ENCODE peak calls at places on chromosomes 6 and 20, in eight cellular contexts. F, A, Y, K, T, U, B and P are unnamed samples. For H3K4me1, the result is how much of the 10 kb centered on the place peaks cover.

GRCh38 chr6:41577865-41578713 is 31.9 kb downstream of the FOXP4 start:
- DNase-seq in F (peak), A (peak), Y (peak), K (peak), T (peak), U (peak), B (peak), P (peak)

GRCh38 chr6:99130897-99131873 is 183.4 kb upstream of the FBXL4 start:
- DNase-seq in F (no peak), A (no peak), Y (no peak), K (no peak), T (no peak), U (peak), B (no peak), P (no peak)

GRCh38 chr6:44151348-44152108 is 7.1 kb upstream of the CAPN11 start:
- DNase-seq in F (peak), A (peak), Y (peak), K (peak), T (peak), U (peak), B (peak), P (peak)

GRCh38 chr6:312704-313485 is 20.6 kb downstream of the DUSP22 start:
- DNase-seq in F (no peak), A (no peak), Y (no peak), K (no peak), T (no peak), U (no peak), B (no peak), P (no peak)

GRCh38 chr6:109373762-109374161 is 8.5 kb downstream of the CD164 start:
- DNase-seq in F (no peak), A (no peak), Y (no peak), K (peak), T (no peak), U (no peak), B (no peak), P (no peak)

GRCh38 chr6:168941036-168941435 is 312.6 kb downstream of the THBS2 start:
- DNase-seq in F (no peak), A (no peak), Y (no peak), K (peak), T (no peak), U (no peak), B (no peak), P (no peak)

GRCh38 chr6:158996863-158997262 is 3.1 kb downstream of the RSPH3 start:
- DNase-seq in F (no peak), A (no peak), Y (no peak), K (no peak), T (no peak), U (no peak), B (no peak), P (no peak)

GRCh38 chr6:114449659-114450058 is 106.8 kb upstream of the HS3ST5 start:
- DNase-seq in F (no peak), A (no peak), Y (no peak), K (no peak), T (no peak), U (no peak), B (no peak), P (no peak)

GRCh38 chr20:43761396-43762340 is 34.9 kb upstream of the GTSF1L start:
- DNase-seq in F (no peak), A (no peak), Y (no peak), K (peak), T (no peak), U (no peak), B (no peak), P (no peak)

GRCh38 chr6:84514089-84514971 is 250.1 kb downstream of the TBX18 start:
- DNase-seq in F (no peak), A (no peak), Y (no peak), K (no peak), T (no peak), U (no peak), B (no peak), P (no peak)

GRCh38 chr20:25052255-25053206 is 5.4 kb downstream of the ACSS1 start:
- DNase-seq in F (no peak), A (no peak), Y (no peak), K (peak), T (no peak), U (no peak), B (no peak), P (no peak)

GRCh38 chr20:47677314-47678129 is 107.8 kb downstream of the SULF2 start:
- DNase-seq in F (peak), A (peak), Y (peak), K (peak), T (peak), U (peak), B (peak), P (peak)

GRCh38 chr6:151325075-151326050 is 66.0 kb downstream of the ZBTB2 start:
- DNase-seq in F (peak), A (peak), Y (peak), K (peak), T (peak), U (peak), B (peak), P (peak)

GRCh38 chr6:144809120-144809519 is 524.0 kb downstream of the UTRN start:
- DNase-seq in F (no peak), A (peak), Y (peak), K (peak), T (peak), U (no peak), B (peak), P (no peak)

GRCh38 chr20:32009564-32009963 is 674 bp upstream of the CCM2L start:
- DNase-seq in F (no peak), A (no peak), Y (no peak), K (no peak), T (no peak), U (no peak), B (no peak), P (no peak)

GRCh38 chr20:32006053-32006452 is 4.2 kb upstream of the CCM2L start:
- DNase-seq in F (no peak), A (no peak), Y (no peak), K (no peak), T (no peak), U (no peak), B (no peak), P (no peak)

GRCh38 chr20:32010096-32010495 is at the start of gene CCM2L:
- DNase-seq in F (no peak), A (no peak), Y (no peak), K (no peak), T (no peak), U (no peak), B (no peak), P (no peak)

GRCh38 chr20:32006841-32007786 is 3.1 kb upstream of the CCM2L start:
- DNase-seq in F (no peak), A (no peak), Y (no peak), K (no peak), T (no peak), U (peak), B (no peak), P (no peak)

GRCh38 chr20:32007787-32008616 is 2.2 kb upstream of the CCM2L start:
- DNase-seq in F (peak), A (no peak), Y (no peak), K (no peak), T (no peak), U (peak), B (no peak), P (no peak)
- H3K9ac ChIP-seq in F (no peak), A (no peak), Y (no peak), K (no peak), T (no peak), U (no peak), B (no peak), P (no peak)

GRCh38 chr20:37520417-37520751 is 666 bp upstream of the NNAT start:
- DNase-seq in F (no peak), A (no peak), Y (no peak), K (no peak), T (no peak), U (no peak), B (no peak), P (no peak)

GRCh38 chr20:37521091-37521771 is at the start of gene NNAT:
- DNase-seq in F (peak), A (no peak), Y (no peak), K (no peak), T (no peak), U (no peak), B (no peak), P (no peak)

GRCh38 chr20:37524221-37524700 is 3.2 kb downstream of the NNAT start:
- DNase-seq in F (no peak), A (no peak), Y (no peak), K (no peak), T (peak), U (no peak), B (no peak), P (peak)

GRCh38 chr20:37523012-37523391 is 2.0 kb downstream of the NNAT start:
- DNase-seq in F (no peak), A (no peak), Y (no peak), K (no peak), T (no peak), U (no peak), B (no peak), P (no peak)

DNA sequence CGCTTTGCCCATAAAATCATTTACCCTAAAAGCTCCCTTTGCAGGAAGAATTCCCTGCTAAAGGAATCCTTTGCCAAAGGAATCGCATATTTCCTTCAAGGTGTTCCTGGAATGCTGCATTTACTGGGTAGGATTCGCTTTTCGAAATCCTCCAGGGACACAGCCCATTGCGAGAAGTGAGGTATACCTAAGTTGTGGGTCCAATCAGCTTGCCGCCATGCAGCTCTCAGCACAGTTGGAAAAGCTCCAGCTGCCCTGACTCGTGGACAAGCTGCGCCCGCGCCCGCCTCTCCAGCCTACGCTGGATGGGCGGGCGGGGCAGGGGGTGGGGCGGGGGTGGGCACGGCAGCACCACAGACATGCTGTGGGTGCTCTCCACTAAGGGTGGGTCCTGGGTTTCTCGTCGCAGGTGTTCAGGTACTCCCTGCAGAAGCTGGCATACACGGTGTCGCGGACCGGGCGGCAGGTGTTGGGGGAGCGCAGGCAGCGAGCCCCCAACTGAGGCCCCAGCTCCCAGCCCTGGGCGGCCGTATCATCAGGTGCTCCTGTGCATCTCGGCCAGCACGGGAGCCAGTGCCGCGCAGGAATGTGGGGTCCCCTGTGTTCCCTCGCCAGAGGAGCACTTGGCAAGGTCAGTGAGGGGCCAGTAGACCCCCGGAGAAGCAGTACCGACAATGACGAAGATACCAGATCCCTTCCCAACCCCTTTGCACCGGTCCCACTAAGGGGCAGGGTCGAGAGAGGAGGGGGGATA is 1.4 kb downstream of the NNAT start:
- DNase-seq in F (peak), A (no peak), Y (peak), K (no peak), T (peak), U (no peak), B (no peak), P (peak)
- H3K4me1 ChIP-seq in F (under half), A (under half), Y (under half), K (under half), T (half or more), U (under half), B (under half), P (under half)

GRCh38 chr20:45469336-45470261 is at the start of gene WFDC2:
- DNase-seq in F (peak), A (no peak), Y (no peak), K (no peak), T (no peak), U (peak), B (no peak), P (peak)

GRCh38 chr20:45470939-45471338 is 1.4 kb downstream of the WFDC2 start:
- DNase-seq in F (no peak), A (no peak), Y (no peak), K (peak), T (no peak), U (peak), B (no peak), P (no peak)

GRCh38 chr20:45467172-45467571 is 2.4 kb upstream of the WFDC2 start:
- DNase-seq in F (no peak), A (no peak), Y (no peak), K (no peak), T (no peak), U (no peak), B (no peak), P (no peak)

GRCh38 chr20:45467861-45468260 is 1.7 kb upstream of the WFDC2 start:
- DNase-seq in F (no peak), A (no peak), Y (no peak), K (no peak), T (no peak), U (no peak), B (no peak), P (peak)

DNA sequence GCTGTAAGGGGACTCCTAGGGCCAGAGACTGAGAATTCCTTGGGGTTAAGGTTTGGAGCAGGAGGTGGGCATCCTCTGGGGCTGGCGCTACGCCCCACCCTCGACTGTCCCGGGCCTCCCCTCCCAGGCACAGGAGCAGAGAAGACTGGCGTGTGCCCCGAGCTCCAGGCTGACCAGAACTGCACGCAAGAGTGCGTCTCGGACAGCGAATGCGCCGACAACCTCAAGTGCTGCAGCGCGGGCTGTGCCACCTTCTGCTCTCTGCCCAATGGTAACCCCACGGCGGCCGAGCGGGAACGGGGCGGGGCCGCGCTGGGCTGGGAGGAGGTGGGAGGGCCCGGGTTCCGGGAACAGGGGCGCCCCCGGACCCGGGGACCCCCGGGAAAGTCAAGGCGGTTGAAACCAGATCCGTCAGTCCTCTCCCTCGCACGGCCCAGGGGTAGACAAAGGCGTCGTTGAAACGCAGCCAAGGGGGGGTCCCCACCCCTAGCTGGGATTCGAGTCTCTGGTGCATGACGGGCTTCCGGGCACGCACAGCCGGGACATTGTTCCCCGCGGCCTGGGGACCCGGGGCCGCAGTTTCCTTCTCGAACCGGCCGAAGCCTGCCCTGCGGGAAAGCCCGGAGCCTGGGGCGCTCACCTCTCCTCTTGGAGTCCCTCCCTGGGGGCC is 844 bp downstream of the WFDC2 start:
- DNase-seq in F (peak), A (no peak), Y (no peak), K (peak), T (no peak), U (peak), B (no peak), P (peak)
- H3K9ac ChIP-seq in F (peak), A (no peak), Y (no peak), K (no peak), T (no peak), U (no peak), B (no peak), P (peak)

DNA sequence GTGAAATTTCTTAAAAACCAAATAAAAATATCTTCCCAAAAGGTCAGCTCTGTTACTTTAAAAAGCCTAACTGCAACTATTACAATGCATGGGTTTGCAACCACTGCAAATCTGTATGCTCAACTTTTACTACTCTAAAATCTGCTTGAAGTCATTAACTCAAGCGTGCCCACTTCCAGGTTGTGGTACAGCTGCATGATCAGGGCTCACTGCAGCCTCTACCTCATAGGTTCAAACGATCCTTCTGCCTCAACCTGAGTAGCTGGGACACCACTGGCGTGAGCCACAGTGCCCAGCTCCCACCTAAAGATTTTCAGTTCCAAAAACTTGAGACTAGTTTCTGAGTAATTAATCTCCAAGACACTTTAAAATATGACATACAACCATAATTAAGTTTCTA is 8.2 kb downstream of the DIDO1 start:
- DNase-seq in F (no peak), A (no peak), Y (no peak), K (no peak), T (no peak), U (no peak), B (no peak), P (no peak)
- H3K4me1 ChIP-seq in F (under half), A (half or more), Y (under half), K (under half), T (under half), U (half or more), B (under half), P (under half)

GRCh38 chr20:41657655-41658054 is 39.5 kb upstream of the CHD6 start:
- DNase-seq in F (no peak), A (no peak), Y (no peak), K (no peak), T (no peak), U (no peak), B (no peak), P (no peak)
- H3K9ac ChIP-seq in F (no peak), A (no peak), Y (no peak), K (no peak), T (no peak), U (no peak), B (no peak), P (no peak)

DNA sequence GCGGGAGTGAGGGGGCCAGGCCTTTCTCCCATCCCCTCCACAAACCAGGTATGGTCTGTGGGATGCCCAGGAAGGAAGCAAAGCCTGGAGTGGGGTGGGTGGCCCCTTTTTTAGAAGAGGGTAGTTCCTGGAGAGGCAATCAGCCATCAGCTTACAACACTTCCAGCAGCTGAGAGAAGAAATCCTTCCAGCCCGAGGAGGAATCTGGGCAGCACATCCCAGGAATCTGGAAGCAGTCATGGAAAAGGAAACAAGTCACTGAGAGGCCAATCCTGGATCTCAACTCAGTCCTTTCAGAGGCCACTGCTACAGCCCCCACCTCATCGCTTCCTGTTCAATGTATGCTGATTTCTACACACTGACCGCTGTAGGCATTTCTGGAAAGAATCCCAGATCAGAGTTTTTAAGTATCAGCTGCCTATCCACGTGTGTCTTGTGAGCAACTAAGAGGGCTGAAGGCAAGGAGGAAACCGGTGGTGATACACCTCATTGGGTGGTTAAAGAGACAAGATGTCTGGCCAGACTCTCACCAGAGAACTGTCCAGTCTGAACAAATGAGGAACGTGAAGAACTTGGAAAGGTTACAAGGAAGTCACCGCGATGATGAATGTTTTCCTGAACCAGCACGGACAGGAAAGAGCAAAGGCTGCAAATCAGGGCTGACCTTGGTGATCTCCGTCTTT is 92.9 kb upstream of the SHLD1 start:
- DNase-seq in F (no peak), A (no peak), Y (peak), K (peak), T (peak), U (no peak), B (peak), P (peak)
- H3K4me1 ChIP-seq in F (under half), A (under half), Y (under half), K (half or more), T (half or more), U (under half), B (half or more), P (under half)

DNA sequence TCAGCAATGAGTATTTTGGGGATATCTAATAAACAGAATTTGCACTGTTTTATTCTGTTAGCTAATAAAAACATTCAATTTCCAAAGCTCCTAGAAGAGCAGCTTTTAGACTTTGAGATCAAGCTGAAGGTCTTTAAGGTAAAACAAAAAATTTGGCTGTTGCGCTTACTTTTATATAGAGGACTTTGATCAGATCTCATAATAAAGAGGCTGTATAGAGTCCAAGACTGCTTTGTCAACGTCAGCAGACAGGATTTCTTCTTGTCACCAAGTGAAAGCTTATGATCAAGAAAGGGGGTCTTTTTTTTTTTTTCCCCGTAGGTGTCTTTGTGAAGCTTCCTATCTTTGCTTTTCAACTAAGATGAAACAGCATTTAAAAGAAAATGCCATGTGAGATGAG is 556.5 kb upstream of the SLC35B3 start:
- DNase-seq in F (no peak), A (no peak), Y (no peak), K (no peak), T (no peak), U (no peak), B (no peak), P (no peak)
- H3K9ac ChIP-seq in F (no peak), A (no peak), Y (no peak), K (no peak), T (no peak), U (no peak), B (no peak), P (no peak)

GRCh38 chr6:38194282-38194572 is 374.7 kb downstream of the ZFAND3 start:
- DNase-seq in F (no peak), A (no peak), Y (no peak), K (no peak), T (no peak), U (no peak), B (no peak), P (no peak)
- H3K4me1 ChIP-seq in F (under half), A (under half), Y (under half), K (under half), T (under half), U (under half), B (under half), P (under half)